ENCODE peak calls at places on chromosomes 13 and 19, in four cellular contexts. K is upper lobe of right lung, O is A549, C is GM12878. E is an unnamed sample.

GRCh38 chr19:38869836-38870607 is 8.1 kb downstream of the RINL start:
- DNase-seq in K (peak), O (peak), C (no peak), E (peak)

GRCh38 chr13:90302113-90302512 is 1045.4 kb upstream of the MIR17HG start:
- DNase-seq in K (no peak), O (no peak), C (no peak), E (no peak)

GRCh38 chr19:5572556-5573286 is 5.0 kb upstream of the TINCR start:
- DNase-seq in K (no peak), O (no peak), C (no peak), E (no peak)

GRCh38 chr19:16369664-16370576 is 45.3 kb downstream of the KLF2 start:
- DNase-seq in K (peak), O (no peak), C (no peak), E (no peak)

GRCh38 chr13:67048084-67048792 is 181.9 kb downstream of the PCDH9 start:
- DNase-seq in K (no peak), O (no peak), C (no peak), E (no peak)

GRCh38 chr13:19794552-19795143 is 11.9 kb upstream of the PSPC1 start:
- DNase-seq in K (no peak), O (no peak), C (no peak), E (no peak)

GRCh38 chr19:56348289-56348877 is 33.7 kb upstream of the ZSCAN5A start:
- DNase-seq in K (no peak), O (no peak), C (no peak), E (no peak)

GRCh38 chr13:33340631-33341030 is 55.1 kb upstream of the STARD13 start:
- DNase-seq in K (no peak), O (no peak), C (no peak), E (no peak)

GRCh38 chr13:24911135-24911524 is 147.2 kb downstream of the RNF17 start:
- DNase-seq in K (no peak), O (peak), C (no peak), E (no peak)

DNA sequence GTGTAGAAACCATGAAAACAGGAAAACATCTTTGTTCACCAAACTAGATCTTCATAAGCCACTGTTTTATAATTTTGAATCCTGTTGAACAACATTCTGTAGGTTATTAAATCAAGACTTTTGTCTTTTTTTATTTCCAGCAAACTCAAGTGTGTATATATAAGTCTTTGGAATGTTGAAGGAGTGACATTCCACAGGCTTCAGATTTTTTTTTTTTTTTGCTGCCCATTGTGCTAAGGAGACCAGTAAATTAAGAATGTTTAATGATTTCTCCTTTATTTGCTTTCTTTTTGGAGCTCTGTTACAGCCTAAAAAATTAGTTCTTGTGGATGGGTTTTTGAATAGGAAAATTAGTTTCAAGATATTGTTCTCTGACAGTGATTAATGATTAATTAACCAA is 89.7 kb downstream of the LMO7 start:
- DNase-seq in K (no peak), O (no peak), C (no peak), E (no peak)
- H3K27ac ChIP-seq in K (peak), O (no peak), C (no peak), E (no peak)

GRCh38 chr19:2170219-2170618 is 6.5 kb downstream of the DOT1L start:
- DNase-seq in K (no peak), O (no peak), C (no peak), E (no peak)

GRCh38 chr19:2166741-2167738 is 3.3 kb downstream of the DOT1L start:
- DNase-seq in K (peak), O (no peak), C (no peak), E (peak)

GRCh38 chr19:2170987-2171348 is 7.2 kb downstream of the DOT1L start:
- DNase-seq in K (no peak), O (no peak), C (no peak), E (no peak)

GRCh38 chr19:2168619-2169424 is 5.1 kb downstream of the DOT1L start:
- DNase-seq in K (peak), O (peak), C (peak), E (peak)

DNA sequence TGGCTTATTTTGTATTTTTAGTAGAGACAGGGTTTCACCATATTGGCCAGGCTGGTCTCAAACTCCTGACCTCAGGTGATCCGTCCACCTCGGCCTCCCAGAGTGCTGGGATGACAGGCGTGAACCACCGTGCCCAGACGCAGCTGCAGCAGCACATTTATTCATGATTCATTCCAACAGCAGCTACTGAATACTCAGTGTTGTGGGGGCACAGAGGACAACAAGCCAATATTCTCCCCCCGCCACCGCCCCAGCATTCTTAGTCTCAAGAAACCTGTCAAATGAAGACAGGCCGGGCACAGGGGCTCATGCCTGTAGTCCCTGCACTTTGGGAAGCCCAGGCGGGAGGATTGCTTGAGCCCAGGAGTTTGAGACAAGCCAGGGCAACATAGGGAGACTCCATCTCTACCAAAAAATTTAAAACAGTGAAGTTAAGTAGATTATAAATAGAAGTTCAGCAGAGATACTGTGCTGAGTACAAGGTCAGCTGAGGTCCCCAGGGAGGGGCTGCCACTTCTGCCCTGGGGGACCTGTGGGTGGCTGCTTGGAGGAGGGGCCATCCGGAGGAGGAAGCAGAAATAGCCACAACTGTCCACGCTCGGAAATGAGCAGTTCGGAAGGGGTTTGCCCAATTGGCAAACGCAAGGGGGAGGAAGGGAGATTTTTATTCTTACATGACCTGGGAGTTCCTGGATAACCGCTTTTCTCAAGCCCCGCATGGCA is 4.3 kb downstream of the DOT1L start:
- DNase-seq in K (peak), O (no peak), C (peak), E (no peak)
- H3K27ac ChIP-seq in K (peak), O (peak), C (peak), E (peak)

DNA sequence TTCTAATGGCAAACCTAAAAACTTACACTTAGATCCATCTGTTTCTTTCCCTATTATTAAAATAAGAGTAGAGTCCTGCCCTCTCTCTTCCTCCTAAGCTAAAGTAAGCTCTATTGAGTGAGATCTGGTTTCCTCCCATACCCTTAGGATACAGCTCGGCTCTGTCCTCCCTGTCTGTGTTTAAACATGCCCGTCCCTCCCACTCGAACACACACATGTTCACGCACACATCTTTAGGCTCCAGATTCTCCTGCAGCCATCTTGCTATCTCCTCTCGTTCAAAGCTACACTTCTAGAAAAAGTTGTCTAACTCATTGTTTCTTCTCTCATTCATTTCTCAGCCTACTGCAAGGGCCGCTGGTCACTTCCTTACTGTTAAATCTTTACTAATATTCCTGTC is 15.1 kb upstream of the CEBPG start:
- DNase-seq in K (no peak), O (no peak), C (no peak), E (no peak)
- H3K27ac ChIP-seq in K (no peak), O (no peak), C (no peak), E (no peak)

GRCh38 chr19:43640424-43640757 is 741 bp upstream of the CADM4 start:
- DNase-seq in K (no peak), O (no peak), C (no peak), E (no peak)
- H3K27ac ChIP-seq in K (no peak), O (peak), C (no peak), E (peak)

GRCh38 chr19:14496849-14497346 is 971 bp upstream of the GIPC1 start:
- DNase-seq in K (no peak), O (no peak), C (no peak), E (no peak)
- H3K27ac ChIP-seq in K (peak), O (peak), C (no peak), E (peak)

DNA sequence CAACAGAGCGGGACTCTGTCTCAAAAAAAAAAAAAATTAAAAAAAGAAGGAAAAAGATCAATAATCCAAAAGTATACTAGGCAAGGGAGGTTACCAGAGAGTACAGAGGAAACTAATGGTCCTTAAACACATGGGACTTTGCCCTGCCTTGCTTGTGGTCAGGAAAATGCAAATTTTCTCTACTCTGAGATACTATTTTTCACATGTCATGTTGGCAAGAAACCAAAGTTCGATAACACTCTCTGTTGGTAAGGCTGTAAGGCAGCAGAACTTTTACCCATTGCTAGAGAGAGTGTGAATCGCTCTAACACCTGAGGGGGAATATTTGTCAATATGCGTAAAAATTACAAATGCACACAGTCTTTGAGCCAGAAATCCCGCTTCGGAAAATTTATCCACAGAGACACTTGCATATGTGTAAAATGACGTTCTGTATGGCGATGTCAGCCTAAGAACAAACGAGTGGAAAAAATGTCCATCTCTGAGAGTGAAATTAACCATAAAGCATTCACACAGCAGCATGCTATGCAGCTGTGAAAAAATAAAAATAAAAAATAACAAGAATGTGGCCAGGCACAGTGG is 9.4 kb upstream of the RFX1 start:
- DNase-seq in K (no peak), O (no peak), C (peak), E (no peak)
- H3K27ac ChIP-seq in K (peak), O (no peak), C (peak), E (no peak)

DNA sequence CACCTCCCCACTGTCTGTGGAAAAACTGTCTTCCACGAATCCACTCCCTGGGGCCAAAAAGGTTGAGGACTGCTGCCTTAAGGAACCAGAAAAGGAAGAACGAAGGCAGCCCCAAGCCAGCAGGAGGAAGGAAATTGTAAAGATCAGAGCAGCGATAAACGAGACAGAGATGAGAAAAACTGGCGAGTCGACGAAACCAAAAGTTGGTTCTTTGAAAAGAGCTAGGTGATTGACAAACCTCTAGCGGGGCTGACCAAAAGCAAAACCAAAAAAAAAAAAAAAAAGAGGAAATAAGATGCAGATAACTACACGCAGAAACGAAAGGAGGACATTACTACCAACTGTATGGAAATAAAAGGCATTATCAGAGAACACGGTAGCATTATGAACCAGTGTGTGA is 76.9 kb downstream of the GADD45B start:
- DNase-seq in K (no peak), O (no peak), C (peak), E (no peak)
- H3K27ac ChIP-seq in K (no peak), O (peak), C (peak), E (no peak)

GRCh38 chr13:94061316-94061715 is 418.2 kb downstream of the DCT start:
- DNase-seq in K (no peak), O (no peak), C (no peak), E (no peak)
- H3K27ac ChIP-seq in K (no peak), O (no peak), C (no peak), E (no peak)

E was measured in breast epithelium.